ENCODE peak calls at places on chromosomes 2 and 18, in six cellular contexts. One of them, this sample, is unnamed.

GRCh38 chr2:234555616-234556249 is 58.9 kb upstream of the ARL4C start:
- DNase-seq in mucosa of descending colon: no peak
- DNase-seq in stomach: no peak
- DNase-seq in cardiac muscle cell: no peak
- DNase-seq in CD14-positive monocyte: no peak
- DNase-seq in A549: no peak
- DNase-seq in this sample: no peak

GRCh38 chr18:12460874-12461273 is 53.1 kb downstream of the PRELID3A start:
- DNase-seq in mucosa of descending colon: no peak
- DNase-seq in stomach: no peak
- DNase-seq in cardiac muscle cell: peak; percentile 81
- DNase-seq in CD14-positive monocyte: no peak
- DNase-seq in A549: no peak
- DNase-seq in this sample: no peak

GRCh38 chr2:66794115-66794514 is 359.2 kb downstream of the MEIS1 start:
- DNase-seq in mucosa of descending colon: no peak
- DNase-seq in stomach: no peak
- DNase-seq in cardiac muscle cell: no peak
- DNase-seq in CD14-positive monocyte: no peak
- DNase-seq in A549: no peak
- DNase-seq in this sample: no peak

GRCh38 chr2:60555066-60555793 is 1.8 kb upstream of the BCL11A start:
- DNase-seq in mucosa of descending colon: peak; percentile 79
- DNase-seq in stomach: peak; percentile 72
- DNase-seq in cardiac muscle cell: peak; percentile 79
- DNase-seq in CD14-positive monocyte: peak; percentile 63
- DNase-seq in A549: peak; percentile 46
- DNase-seq in this sample: no peak

GRCh38 chr2:239025081-239025801 is 177.4 kb downstream of the TWIST2 start:
- DNase-seq in mucosa of descending colon: no peak
- DNase-seq in stomach: no peak
- DNase-seq in cardiac muscle cell: peak; percentile 64
- DNase-seq in CD14-positive monocyte: no peak
- DNase-seq in A549: no peak
- DNase-seq in this sample: no peak

GRCh38 chr2:218375212-218375611 is 6.9 kb upstream of the SLC11A1 start:
- DNase-seq in mucosa of descending colon: no peak
- DNase-seq in stomach: no peak
- DNase-seq in cardiac muscle cell: peak; percentile 80
- DNase-seq in CD14-positive monocyte: no peak
- DNase-seq in A549: no peak
- DNase-seq in this sample: no peak

GRCh38 chr2:29597048-29597447 is 324.3 kb downstream of the ALK start:
- DNase-seq in mucosa of descending colon: no peak
- DNase-seq in stomach: no peak
- DNase-seq in cardiac muscle cell: no peak
- DNase-seq in CD14-positive monocyte: no peak
- DNase-seq in A549: no peak
- DNase-seq in this sample: no peak

GRCh38 chr2:95382686-95383634 is 19.5 kb upstream of the FAHD2A start:
- DNase-seq in mucosa of descending colon: no peak
- DNase-seq in stomach: no peak
- DNase-seq in cardiac muscle cell: no peak
- DNase-seq in CD14-positive monocyte: no peak
- DNase-seq in A549: no peak
- DNase-seq in this sample: no peak

GRCh38 chr2:100254646-100255210 is 67.6 kb downstream of the LONRF2 start:
- DNase-seq in mucosa of descending colon: no peak
- DNase-seq in stomach: no peak
- DNase-seq in cardiac muscle cell: no peak
- DNase-seq in CD14-positive monocyte: peak; percentile 34
- DNase-seq in A549: no peak
- DNase-seq in this sample: no peak

GRCh38 chr2:147632193-147632592 is 212.6 kb upstream of the ACVR2A start:
- DNase-seq in mucosa of descending colon: no peak
- DNase-seq in stomach: no peak
- DNase-seq in cardiac muscle cell: peak; percentile 7
- DNase-seq in CD14-positive monocyte: no peak
- DNase-seq in A549: no peak
- DNase-seq in this sample: no peak

GRCh38 chr2:197969391-197969893 is 165.0 kb downstream of the PLCL1 start:
- DNase-seq in mucosa of descending colon: no peak
- DNase-seq in stomach: no peak
- DNase-seq in cardiac muscle cell: peak; percentile 82
- DNase-seq in CD14-positive monocyte: no peak
- DNase-seq in A549: no peak
- DNase-seq in this sample: no peak

GRCh38 chr2:49940616-49941015 is 786.3 kb upstream of the FSHR start:
- DNase-seq in mucosa of descending colon: no peak
- DNase-seq in stomach: no peak
- DNase-seq in cardiac muscle cell: no peak
- DNase-seq in CD14-positive monocyte: no peak
- DNase-seq in A549: no peak
- DNase-seq in this sample: no peak

GRCh38 chr2:220334871-220335590 is 707.6 kb downstream of the SLC4A3 start:
- DNase-seq in mucosa of descending colon: no peak
- DNase-seq in stomach: no peak
- DNase-seq in cardiac muscle cell: peak; percentile 7
- DNase-seq in CD14-positive monocyte: no peak
- DNase-seq in A549: no peak
- DNase-seq in this sample: no peak

GRCh38 chr2:71901466-71901865 is 246.2 kb downstream of the CYP26B1 start:
- DNase-seq in mucosa of descending colon: no peak
- DNase-seq in stomach: no peak
- DNase-seq in cardiac muscle cell: no peak
- DNase-seq in CD14-positive monocyte: no peak
- DNase-seq in A549: no peak
- DNase-seq in this sample: no peak

GRCh38 chr2:168948621-168949212 is 47.6 kb downstream of the G6PC2 start:
- DNase-seq in mucosa of descending colon: no peak
- DNase-seq in stomach: no peak
- DNase-seq in cardiac muscle cell: peak; percentile 41
- DNase-seq in CD14-positive monocyte: no peak
- DNase-seq in A549: peak; percentile 5
- DNase-seq in this sample: no peak
- TF ChIP-seq CTCF in mucosa of descending colon: peak; percentile 16
- TF ChIP-seq CTCF in stomach: peak; percentile 28
- TF ChIP-seq CTCF in cardiac muscle cell: peak; percentile 62
- TF ChIP-seq CTCF in CD14-positive monocyte: peak; percentile 81
- TF ChIP-seq CTCF in A549: peak; percentile 56
- TF ChIP-seq CTCF in this sample: peak; percentile 81

GRCh38 chr2:215817046-215817445 is 196.3 kb downstream of the MREG start:
- DNase-seq in mucosa of descending colon: no peak
- DNase-seq in stomach: no peak
- DNase-seq in cardiac muscle cell: no peak
- DNase-seq in CD14-positive monocyte: no peak
- DNase-seq in A549: no peak
- DNase-seq in this sample: no peak
- TF ChIP-seq CTCF in mucosa of descending colon: no peak
- TF ChIP-seq CTCF in stomach: no peak
- TF ChIP-seq CTCF in cardiac muscle cell: no peak
- TF ChIP-seq CTCF in CD14-positive monocyte: no peak
- TF ChIP-seq CTCF in A549: no peak
- TF ChIP-seq CTCF in this sample: no peak

DNA sequence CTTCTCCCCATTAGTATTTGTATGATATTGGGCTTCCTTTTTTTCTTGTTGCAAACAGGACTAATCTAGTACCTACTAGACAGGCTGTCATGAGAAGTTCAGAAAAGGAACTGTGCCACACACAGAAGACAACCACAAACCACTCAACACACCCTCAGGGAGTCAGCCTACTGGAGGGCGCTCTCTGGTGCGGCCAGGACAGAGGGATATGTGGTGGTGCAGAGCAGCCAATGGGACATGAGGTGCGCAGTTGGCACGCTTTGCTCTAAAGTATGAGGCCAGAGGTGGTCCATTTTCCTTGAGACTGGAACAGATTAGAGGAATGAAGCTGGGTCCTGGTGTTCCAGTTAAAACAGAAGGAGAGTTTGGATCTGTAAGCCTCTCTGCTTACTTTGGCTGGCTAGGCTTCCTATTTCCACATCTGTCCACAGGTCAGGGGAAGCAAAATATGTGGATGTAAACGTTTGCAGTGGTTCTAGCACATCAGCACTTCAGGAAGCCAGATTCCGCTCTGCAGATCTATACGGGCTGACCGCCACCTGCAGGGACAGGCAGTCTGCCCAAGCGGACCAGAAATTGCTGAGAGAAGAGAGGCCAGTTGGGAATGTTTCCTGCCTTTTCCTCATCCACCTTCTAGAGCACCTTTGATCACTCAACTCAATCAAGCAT is 114.1 kb downstream of the GFPT1 start:
- DNase-seq in mucosa of descending colon: no peak
- DNase-seq in stomach: no peak
- DNase-seq in cardiac muscle cell: peak; percentile 76
- DNase-seq in CD14-positive monocyte: no peak
- DNase-seq in A549: no peak
- DNase-seq in this sample: no peak
- TF ChIP-seq CTCF in mucosa of descending colon: no peak
- TF ChIP-seq CTCF in stomach: no peak
- TF ChIP-seq CTCF in cardiac muscle cell: peak; percentile 19
- TF ChIP-seq CTCF in CD14-positive monocyte: no peak
- TF ChIP-seq CTCF in A549: no peak
- TF ChIP-seq CTCF in this sample: peak; percentile 48

DNA sequence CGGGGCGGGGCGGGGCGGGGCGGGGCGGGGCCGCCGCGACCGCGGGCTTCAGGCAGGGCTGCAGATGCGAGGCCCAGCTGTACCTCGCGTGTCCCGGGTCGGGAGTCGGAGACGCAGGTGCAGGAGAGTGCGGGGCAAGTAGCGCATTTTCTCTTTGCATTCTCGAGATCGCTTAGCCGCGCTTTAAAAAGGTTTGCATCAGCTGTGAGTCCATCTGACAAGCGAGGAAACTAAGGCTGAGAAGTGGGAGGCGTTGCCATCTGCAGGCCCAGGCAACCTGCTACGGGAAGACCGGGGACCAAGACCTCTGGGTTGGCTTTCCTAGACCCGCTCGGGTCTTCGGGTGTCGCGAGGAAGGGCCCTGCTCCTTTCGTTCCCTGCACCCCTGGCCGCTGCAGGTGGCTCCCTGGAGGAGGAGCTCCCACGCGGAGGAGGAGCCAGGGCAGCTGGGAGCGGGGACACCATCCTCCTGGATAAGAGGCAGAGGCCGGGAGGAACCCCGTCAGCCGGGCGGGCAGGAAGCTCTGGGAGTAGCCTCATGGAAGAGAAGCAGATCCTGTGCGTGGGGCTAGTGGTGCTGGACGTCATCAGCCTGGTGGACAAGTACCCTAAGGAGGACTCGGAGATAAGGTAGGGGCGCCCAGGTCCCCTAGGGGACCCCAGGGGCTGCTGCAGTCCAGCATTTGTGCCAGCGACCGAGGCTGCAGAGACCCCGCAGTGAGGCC is at the start of gene KHK:
- DNase-seq in mucosa of descending colon: peak; percentile 85
- DNase-seq in stomach: peak; percentile 61
- DNase-seq in cardiac muscle cell: peak; percentile 41
- DNase-seq in CD14-positive monocyte: no peak
- DNase-seq in A549: peak; percentile 94
- DNase-seq in this sample: no peak
- TF ChIP-seq CTCF in mucosa of descending colon: no peak
- TF ChIP-seq CTCF in stomach: peak; percentile 11
- TF ChIP-seq CTCF in cardiac muscle cell: no peak
- TF ChIP-seq CTCF in CD14-positive monocyte: peak; percentile 58
- TF ChIP-seq CTCF in A549: no peak
- TF ChIP-seq CTCF in this sample: peak; percentile 54

DNA sequence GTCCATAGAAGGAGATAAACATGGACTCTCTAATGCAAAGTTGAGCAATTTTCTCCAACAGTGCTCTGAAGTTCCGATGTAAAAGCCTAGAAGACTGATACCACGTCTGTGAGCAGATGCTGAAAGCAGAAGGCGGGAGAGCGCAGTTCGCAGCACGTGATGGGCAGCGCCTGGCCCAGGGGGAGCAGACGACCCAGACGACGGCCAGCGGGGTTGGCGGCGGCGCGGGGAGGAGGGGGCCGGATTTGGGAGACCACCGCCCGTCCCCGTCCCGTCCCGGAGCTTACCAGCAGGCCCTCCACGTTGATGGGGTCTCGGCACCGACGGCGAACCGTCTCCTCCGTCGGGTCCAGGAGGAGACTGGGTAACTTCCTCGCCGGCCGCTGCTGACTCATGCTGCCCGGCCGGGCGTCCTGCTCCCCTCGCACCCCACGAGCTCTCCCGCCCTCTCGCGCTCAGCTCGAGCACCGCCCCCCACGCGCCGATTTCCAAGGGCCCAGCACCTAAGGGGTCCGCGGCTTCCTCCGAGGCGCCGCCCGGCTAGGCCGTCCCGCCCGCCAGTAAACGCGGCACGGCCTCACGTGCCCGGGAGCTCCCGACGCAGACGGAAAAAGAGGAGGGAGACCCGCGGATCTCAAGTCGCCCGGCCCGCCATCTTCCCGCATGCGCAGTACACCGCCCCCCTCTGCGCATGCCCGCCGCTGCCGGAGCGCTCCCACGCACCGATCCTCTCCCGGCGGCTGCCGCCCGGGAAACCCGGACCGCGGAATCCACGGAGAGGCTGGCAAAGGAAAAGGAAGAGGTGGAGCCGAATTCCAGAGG is at the start of gene E2F6:
- DNase-seq in mucosa of descending colon: peak; percentile 97
- DNase-seq in stomach: peak; percentile 93
- DNase-seq in cardiac muscle cell: peak; percentile 96
- DNase-seq in CD14-positive monocyte: peak; percentile 76
- DNase-seq in A549: peak; percentile 93
- DNase-seq in this sample: peak; percentile 97
- TF ChIP-seq CTCF in mucosa of descending colon: peak; percentile 10
- TF ChIP-seq CTCF in stomach: no peak
- TF ChIP-seq CTCF in cardiac muscle cell: no peak
- TF ChIP-seq CTCF in CD14-positive monocyte: no peak
- TF ChIP-seq CTCF in A549: no peak
- TF ChIP-seq CTCF in this sample: peak; percentile 25

GRCh38 chr18:67845035-67845434 is 328.5 kb upstream of the DSEL start:
- DNase-seq in mucosa of descending colon: no peak
- DNase-seq in stomach: no peak
- DNase-seq in cardiac muscle cell: peak; percentile 32
- DNase-seq in CD14-positive monocyte: no peak
- DNase-seq in A549: no peak
- DNase-seq in this sample: no peak
- TF ChIP-seq CTCF in mucosa of descending colon: no peak
- TF ChIP-seq CTCF in stomach: no peak
- TF ChIP-seq CTCF in cardiac muscle cell: peak; percentile 19
- TF ChIP-seq CTCF in CD14-positive monocyte: no peak
- TF ChIP-seq CTCF in A549: no peak
- TF ChIP-seq CTCF in this sample: peak; percentile 60

GRCh38 chr2:17309741-17310339 is 208.4 kb downstream of the RAD51AP2 start:
- DNase-seq in mucosa of descending colon: no peak
- DNase-seq in stomach: peak; percentile 40
- DNase-seq in cardiac muscle cell: peak; percentile 59
- DNase-seq in CD14-positive monocyte: no peak
- DNase-seq in A549: peak; percentile 51
- DNase-seq in this sample: no peak
- TF ChIP-seq CTCF in mucosa of descending colon: peak; percentile 31
- TF ChIP-seq CTCF in stomach: peak; percentile 39
- TF ChIP-seq CTCF in cardiac muscle cell: peak; percentile 75
- TF ChIP-seq CTCF in CD14-positive monocyte: peak; percentile 70
- TF ChIP-seq CTCF in A549: peak; percentile 76
- TF ChIP-seq CTCF in this sample: peak; percentile 82